ENCODE peak calls at places on chromosome X, in ten cellular contexts. One of them, this sample, is unnamed.

GRCh38 chrX:137565921-137566745 is at the start of gene ZIC3:
- DNase-seq in OCI-LY7: no peak
- DNase-seq in heart right ventricle: peak; percentile 66
- DNase-seq in B cell: no peak
- DNase-seq in choroid plexus epithelial cell: peak; percentile 88
- DNase-seq in HCT116: no peak
- DNase-seq in upper lobe of right lung: peak; percentile 81
- DNase-seq in GM20000: no peak
- DNase-seq in neural crest cell: peak; percentile 60
- DNase-seq in pancreas: peak; percentile 75
- DNase-seq in this sample: no peak

GRCh38 chrX:132648870-132649269 is 160.0 kb upstream of the MBNL3 start:
- DNase-seq in upper lobe of right lung: no peak
- DNase-seq in OCI-LY7: no peak
- DNase-seq in heart right ventricle: no peak
- DNase-seq in choroid plexus epithelial cell: no peak
- DNase-seq in neural crest cell: no peak
- DNase-seq in GM20000: no peak
- DNase-seq in HCT116: no peak
- DNase-seq in pancreas: no peak
- DNase-seq in B cell: no peak
- DNase-seq in this sample: no peak

GRCh38 chrX:69060631-69061408 is 104.4 kb downstream of the PJA1 start:
- DNase-seq in choroid plexus epithelial cell: peak; percentile 55
- DNase-seq in heart right ventricle: peak; percentile 22
- DNase-seq in HCT116: peak; percentile 3
- DNase-seq in GM20000: peak; percentile 20
- DNase-seq in neural crest cell: peak; percentile 21
- DNase-seq in pancreas: no peak
- DNase-seq in upper lobe of right lung: no peak
- DNase-seq in B cell: peak; percentile 9
- DNase-seq in OCI-LY7: no peak
- DNase-seq in this sample: no peak

GRCh38 chrX:7711167-7711566 is 131.8 kb upstream of the VCX start:
- DNase-seq in choroid plexus epithelial cell: no peak
- DNase-seq in OCI-LY7: no peak
- DNase-seq in pancreas: no peak
- DNase-seq in heart right ventricle: no peak
- DNase-seq in GM20000: no peak
- DNase-seq in upper lobe of right lung: no peak
- DNase-seq in neural crest cell: no peak
- DNase-seq in HCT116: no peak
- DNase-seq in B cell: no peak
- DNase-seq in this sample: no peak

GRCh38 chrX:131845771-131846170 is 177.3 kb upstream of the STK26 start:
- DNase-seq in B cell: no peak
- DNase-seq in heart right ventricle: no peak
- DNase-seq in OCI-LY7: no peak
- DNase-seq in pancreas: no peak
- DNase-seq in upper lobe of right lung: no peak
- DNase-seq in HCT116: no peak
- DNase-seq in neural crest cell: no peak
- DNase-seq in GM20000: no peak
- DNase-seq in choroid plexus epithelial cell: no peak
- DNase-seq in this sample: no peak

GRCh38 chrX:100407784-100408642 is 2.1 kb downstream of the PCDH19 start:
- DNase-seq in choroid plexus epithelial cell: no peak
- DNase-seq in pancreas: peak; percentile 12
- DNase-seq in B cell: peak; percentile 23
- DNase-seq in HCT116: no peak
- DNase-seq in upper lobe of right lung: no peak
- DNase-seq in neural crest cell: no peak
- DNase-seq in GM20000: peak; percentile 7
- DNase-seq in heart right ventricle: no peak
- DNase-seq in OCI-LY7: no peak
- DNase-seq in this sample: no peak

GRCh38 chrX:12971282-12972003 is 3.5 kb upstream of the TMSB4X start:
- DNase-seq in neural crest cell: no peak
- DNase-seq in B cell: no peak
- DNase-seq in GM20000: no peak
- DNase-seq in OCI-LY7: no peak
- DNase-seq in heart right ventricle: no peak
- DNase-seq in choroid plexus epithelial cell: no peak
- DNase-seq in upper lobe of right lung: peak; percentile 65
- DNase-seq in pancreas: peak; percentile 67
- DNase-seq in HCT116: no peak
- DNase-seq in this sample: peak; percentile 72

GRCh38 chrX:76253432-76253831 is 80.6 kb downstream of the PBDC1 start:
- DNase-seq in upper lobe of right lung: no peak
- DNase-seq in HCT116: peak; percentile 18
- DNase-seq in neural crest cell: peak; percentile 1
- DNase-seq in pancreas: no peak
- DNase-seq in GM20000: peak; percentile 35
- DNase-seq in OCI-LY7: peak; percentile 48
- DNase-seq in B cell: peak; percentile 36
- DNase-seq in heart right ventricle: no peak
- DNase-seq in choroid plexus epithelial cell: peak; percentile 72
- DNase-seq in this sample: peak; percentile 61

GRCh38 chrX:53321216-53321942 is 40.0 kb upstream of the IQSEC2 start:
- DNase-seq in OCI-LY7: no peak
- DNase-seq in pancreas: peak; percentile 44
- DNase-seq in GM20000: peak; percentile 32
- DNase-seq in upper lobe of right lung: no peak
- DNase-seq in B cell: no peak
- DNase-seq in HCT116: no peak
- DNase-seq in heart right ventricle: peak; percentile 26
- DNase-seq in choroid plexus epithelial cell: no peak
- DNase-seq in neural crest cell: no peak
- DNase-seq in this sample: no peak

GRCh38 chrX:32137525-32137924 is 1065.7 kb upstream of the FTHL17 start:
- DNase-seq in GM20000: no peak
- DNase-seq in neural crest cell: peak; percentile 22
- DNase-seq in choroid plexus epithelial cell: peak; percentile 0
- DNase-seq in HCT116: no peak
- DNase-seq in OCI-LY7: peak; percentile 0
- DNase-seq in B cell: no peak
- DNase-seq in pancreas: no peak
- DNase-seq in upper lobe of right lung: no peak
- DNase-seq in heart right ventricle: no peak
- DNase-seq in this sample: peak; percentile 0

GRCh38 chrX:28981952-28982351 is 394.7 kb downstream of the IL1RAPL1 start:
- DNase-seq in neural crest cell: no peak
- DNase-seq in GM20000: no peak
- DNase-seq in heart right ventricle: no peak
- DNase-seq in choroid plexus epithelial cell: no peak
- DNase-seq in OCI-LY7: no peak
- DNase-seq in upper lobe of right lung: no peak
- DNase-seq in B cell: no peak
- DNase-seq in HCT116: no peak
- DNase-seq in pancreas: no peak
- DNase-seq in this sample: peak; percentile 5

GRCh38 chrX:104112326-104112951 is at the start of gene ZCCHC18:
- DNase-seq in choroid plexus epithelial cell: peak; percentile 41
- DNase-seq in B cell: peak; percentile 63
- DNase-seq in OCI-LY7: peak; percentile 70
- DNase-seq in HCT116: no peak
- DNase-seq in neural crest cell: peak; percentile 64
- DNase-seq in heart right ventricle: peak; percentile 59
- DNase-seq in pancreas: peak; percentile 24
- DNase-seq in upper lobe of right lung: peak; percentile 67
- DNase-seq in GM20000: peak; percentile 77
- DNase-seq in this sample: peak; percentile 81

GRCh38 chrX:78321809-78322208 is 5.6 kb downstream of the CYSLTR1 start:
- DNase-seq in upper lobe of right lung: no peak
- DNase-seq in GM20000: peak; percentile 29
- DNase-seq in HCT116: no peak
- DNase-seq in neural crest cell: no peak
- DNase-seq in heart right ventricle: no peak
- DNase-seq in OCI-LY7: peak; percentile 75
- DNase-seq in pancreas: no peak
- DNase-seq in B cell: peak; percentile 42
- DNase-seq in choroid plexus epithelial cell: no peak
- DNase-seq in this sample: peak; percentile 88

DNA sequence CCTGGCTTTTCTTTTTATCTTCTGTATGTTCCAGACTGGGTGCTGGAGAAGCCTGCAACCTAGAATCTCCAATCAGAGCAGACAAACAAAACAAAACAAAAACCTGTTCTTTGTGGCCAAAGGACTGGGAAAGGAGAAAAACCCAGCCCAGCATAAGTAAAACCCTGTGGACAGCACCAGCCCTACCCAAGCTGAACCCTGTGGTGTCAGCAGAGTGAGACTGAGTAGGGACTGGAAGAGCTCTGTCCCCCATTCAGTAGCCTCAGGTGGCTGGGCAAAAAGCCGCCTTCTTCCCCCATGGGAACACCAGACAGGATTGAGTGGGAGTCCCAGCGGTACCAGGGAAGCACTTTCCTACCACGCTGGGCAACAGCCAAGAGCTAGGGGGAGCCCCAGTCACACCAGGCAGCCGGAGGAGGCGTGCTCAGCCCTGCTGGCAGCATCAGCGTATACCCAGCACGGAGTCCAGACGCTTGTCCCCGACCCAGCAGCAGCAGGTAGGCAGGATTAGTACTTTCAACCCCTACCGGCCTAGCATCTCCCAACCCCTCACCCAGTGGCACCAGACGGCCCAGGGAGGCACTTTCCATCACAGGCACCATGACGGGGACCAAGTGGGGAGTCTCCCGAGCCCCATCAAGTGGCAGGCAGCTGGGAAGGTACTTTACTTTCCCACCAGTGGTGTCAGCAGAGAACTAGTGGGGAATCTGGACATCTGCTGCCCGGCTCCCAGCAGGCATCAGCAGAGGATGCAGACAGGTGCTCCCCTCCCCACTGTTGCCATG is 8.6 kb upstream of the JADE3 start:
- DNase-seq in heart right ventricle: peak; percentile 77
- DNase-seq in OCI-LY7: peak; percentile 80
- DNase-seq in HCT116: peak; percentile 52
- DNase-seq in choroid plexus epithelial cell: peak; percentile 74
- DNase-seq in B cell: peak; percentile 72
- DNase-seq in pancreas: peak; percentile 86
- DNase-seq in neural crest cell: peak; percentile 48
- DNase-seq in upper lobe of right lung: peak; percentile 88
- DNase-seq in GM20000: peak; percentile 56
- DNase-seq in this sample: peak; percentile 79
- TF ChIP-seq CTCF in heart right ventricle: peak; percentile 74
- TF ChIP-seq CTCF in OCI-LY7: peak; percentile 78
- TF ChIP-seq CTCF in HCT116: peak; percentile 60
- TF ChIP-seq CTCF in choroid plexus epithelial cell: peak; percentile 61
- TF ChIP-seq CTCF in B cell: peak; percentile 75
- TF ChIP-seq CTCF in pancreas: peak; percentile 47
- TF ChIP-seq CTCF in neural crest cell: peak; percentile 69
- TF ChIP-seq CTCF in upper lobe of right lung: peak; percentile 52
- TF ChIP-seq CTCF in GM20000: no peak
- TF ChIP-seq CTCF in this sample: peak; percentile 63

DNA sequence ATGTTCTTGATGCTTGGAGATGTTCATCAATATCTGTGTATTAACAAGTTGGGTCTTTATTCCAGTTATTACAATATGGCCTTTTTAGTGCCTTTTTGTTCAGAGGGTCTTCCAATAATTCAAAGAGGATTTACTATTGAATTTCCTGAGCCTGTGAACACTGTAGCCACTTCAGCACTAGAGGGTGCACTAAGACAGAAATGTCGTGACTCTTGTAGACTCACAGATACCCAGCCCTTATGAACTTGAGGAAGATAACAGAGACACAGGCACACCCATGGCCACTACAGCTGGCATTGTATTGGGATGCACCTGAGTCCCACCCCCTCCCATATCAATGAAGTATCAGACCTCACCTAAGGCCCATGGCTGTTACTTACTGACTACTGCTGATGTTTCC is 54.4 kb upstream of the ACTRT1 start:
- DNase-seq in B cell: no peak
- DNase-seq in pancreas: no peak
- DNase-seq in heart right ventricle: no peak
- DNase-seq in HCT116: no peak
- DNase-seq in upper lobe of right lung: no peak
- DNase-seq in neural crest cell: peak; percentile 10
- DNase-seq in GM20000: no peak
- DNase-seq in OCI-LY7: peak; percentile 0
- DNase-seq in choroid plexus epithelial cell: peak; percentile 1
- DNase-seq in this sample: no peak
- TF ChIP-seq CTCF in B cell: no peak
- TF ChIP-seq CTCF in pancreas: no peak
- TF ChIP-seq CTCF in heart right ventricle: no peak
- TF ChIP-seq CTCF in HCT116: no peak
- TF ChIP-seq CTCF in upper lobe of right lung: no peak
- TF ChIP-seq CTCF in neural crest cell: peak; percentile 65
- TF ChIP-seq CTCF in GM20000: no peak
- TF ChIP-seq CTCF in OCI-LY7: peak; percentile 45
- TF ChIP-seq CTCF in choroid plexus epithelial cell: no peak
- TF ChIP-seq CTCF in this sample: no peak

DNA sequence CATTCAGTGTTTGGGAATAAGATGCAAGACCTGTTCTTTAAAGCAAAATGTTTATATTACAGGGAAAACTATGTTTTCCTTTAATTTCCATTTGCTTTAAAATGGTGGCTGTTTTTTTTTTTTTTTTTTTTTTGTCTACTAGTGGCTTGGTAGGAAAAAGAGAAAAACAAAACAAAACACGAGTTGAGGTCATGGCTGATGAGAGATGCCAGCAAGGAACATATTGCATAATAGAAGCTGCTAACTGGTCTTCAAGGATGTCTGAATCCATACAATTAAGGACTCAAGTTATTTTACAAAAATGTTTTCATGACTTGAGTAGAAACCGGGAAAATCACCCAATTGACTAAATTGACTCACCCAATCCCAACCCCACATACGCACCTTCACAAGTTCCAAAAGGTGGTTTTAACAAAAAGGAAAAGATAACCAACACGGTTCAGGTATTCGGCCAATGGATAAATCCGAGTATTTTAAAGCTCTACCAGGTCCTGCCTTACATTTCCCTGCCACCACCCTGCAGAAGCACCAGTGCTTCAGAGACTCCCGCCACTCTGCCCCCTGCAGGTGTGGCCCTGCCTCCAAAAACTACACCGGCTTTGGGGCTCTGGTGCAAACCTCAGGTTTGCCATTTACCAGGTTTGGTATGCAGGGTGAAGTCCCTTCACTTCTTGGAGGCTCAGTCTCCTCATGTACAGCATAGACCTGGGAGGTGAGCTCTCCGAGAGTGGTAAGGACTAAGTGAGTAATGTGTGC is 27.1 kb downstream of the PIR start:
- DNase-seq in B cell: no peak
- DNase-seq in heart right ventricle: no peak
- DNase-seq in upper lobe of right lung: no peak
- DNase-seq in neural crest cell: no peak
- DNase-seq in pancreas: no peak
- DNase-seq in HCT116: no peak
- DNase-seq in OCI-LY7: peak; percentile 20
- DNase-seq in GM20000: no peak
- DNase-seq in choroid plexus epithelial cell: peak; percentile 48
- DNase-seq in this sample: peak; percentile 3
- TF ChIP-seq CTCF in B cell: no peak
- TF ChIP-seq CTCF in heart right ventricle: no peak
- TF ChIP-seq CTCF in upper lobe of right lung: no peak
- TF ChIP-seq CTCF in neural crest cell: peak; percentile 30
- TF ChIP-seq CTCF in pancreas: no peak
- TF ChIP-seq CTCF in HCT116: peak; percentile 12
- TF ChIP-seq CTCF in OCI-LY7: peak; percentile 61
- TF ChIP-seq CTCF in GM20000: no peak
- TF ChIP-seq CTCF in choroid plexus epithelial cell: peak; percentile 30
- TF ChIP-seq CTCF in this sample: no peak

GRCh38 chrX:62928906-62929305 is 422.2 kb downstream of the SPIN4 start:
- DNase-seq in HCT116: no peak
- DNase-seq in B cell: no peak
- DNase-seq in heart right ventricle: no peak
- DNase-seq in pancreas: no peak
- DNase-seq in upper lobe of right lung: no peak
- DNase-seq in choroid plexus epithelial cell: no peak
- DNase-seq in neural crest cell: no peak
- DNase-seq in GM20000: no peak
- DNase-seq in OCI-LY7: no peak
- DNase-seq in this sample: no peak

GRCh38 chrX:62931625-62932024 is 419.5 kb downstream of the SPIN4 start:
- DNase-seq in GM20000: no peak
- DNase-seq in choroid plexus epithelial cell: no peak
- DNase-seq in pancreas: no peak
- DNase-seq in OCI-LY7: no peak
- DNase-seq in heart right ventricle: no peak
- DNase-seq in B cell: no peak
- DNase-seq in neural crest cell: no peak
- DNase-seq in HCT116: no peak
- DNase-seq in upper lobe of right lung: no peak
- DNase-seq in this sample: no peak
- TF ChIP-seq CTCF in GM20000: no peak
- TF ChIP-seq CTCF in choroid plexus epithelial cell: no peak
- TF ChIP-seq CTCF in pancreas: no peak
- TF ChIP-seq CTCF in OCI-LY7: no peak
- TF ChIP-seq CTCF in heart right ventricle: no peak
- TF ChIP-seq CTCF in B cell: no peak
- TF ChIP-seq CTCF in neural crest cell: no peak
- TF ChIP-seq CTCF in HCT116: no peak
- TF ChIP-seq CTCF in upper lobe of right lung: no peak
- TF ChIP-seq CTCF in this sample: no peak

This sample was measured in GM12865.